ENCODE peak calls at places on chromosomes 7 and 10, in eight cellular contexts. One of them, this sample, is unnamed.

GRCh38 chr10:79445217-79445707 is at the start of gene ZCCHC24:
- DNase-seq in thoracic aorta: no peak
- DNase-seq in IMR-90: no peak
- DNase-seq in GM23338: peak; percentile 69
- DNase-seq in effector memory CD4-positive, alpha-beta T cell: no peak
- DNase-seq in hepatocyte: no peak
- DNase-seq in kidney: peak; percentile 90
- DNase-seq in neural progenitor cell: no peak
- DNase-seq in this sample: no peak

GRCh38 chr7:140310337-140311002 is 87.9 kb downstream of the SLC37A3 start:
- DNase-seq in thoracic aorta: no peak
- DNase-seq in IMR-90: no peak
- DNase-seq in GM23338: no peak
- DNase-seq in effector memory CD4-positive, alpha-beta T cell: no peak
- DNase-seq in hepatocyte: no peak
- DNase-seq in kidney: no peak
- DNase-seq in neural progenitor cell: no peak
- DNase-seq in this sample: no peak

GRCh38 chr10:71244638-71245419 is 32.5 kb downstream of the UNC5B start:
- DNase-seq in thoracic aorta: no peak
- DNase-seq in IMR-90: peak; percentile 93
- DNase-seq in GM23338: no peak
- DNase-seq in effector memory CD4-positive, alpha-beta T cell: no peak
- DNase-seq in hepatocyte: peak; percentile 66
- DNase-seq in kidney: peak; percentile 90
- DNase-seq in neural progenitor cell: no peak
- DNase-seq in this sample: peak; percentile 96

GRCh38 chr7:98823226-98823625 is 46.6 kb downstream of the TMEM130 start:
- DNase-seq in thoracic aorta: no peak
- DNase-seq in IMR-90: no peak
- DNase-seq in GM23338: no peak
- DNase-seq in effector memory CD4-positive, alpha-beta T cell: no peak
- DNase-seq in hepatocyte: no peak
- DNase-seq in kidney: no peak
- DNase-seq in neural progenitor cell: no peak
- DNase-seq in this sample: no peak

GRCh38 chr7:99374121-99375064 is at the start of gene ARPC1B:
- DNase-seq in thoracic aorta: peak; percentile 62
- DNase-seq in IMR-90: peak; percentile 51
- DNase-seq in GM23338: peak; percentile 87
- DNase-seq in effector memory CD4-positive, alpha-beta T cell: peak; percentile 78
- DNase-seq in hepatocyte: peak; percentile 94
- DNase-seq in kidney: peak; percentile 95
- DNase-seq in neural progenitor cell: peak; percentile 89
- DNase-seq in this sample: peak; percentile 67

GRCh38 chr7:30660331-30661255 is 21.7 kb downstream of the CRHR2 start:
- DNase-seq in thoracic aorta: no peak
- DNase-seq in IMR-90: no peak
- DNase-seq in GM23338: no peak
- DNase-seq in effector memory CD4-positive, alpha-beta T cell: no peak
- DNase-seq in hepatocyte: no peak
- DNase-seq in kidney: peak; percentile 54
- DNase-seq in neural progenitor cell: no peak
- DNase-seq in this sample: no peak

GRCh38 chr10:127018298-127018650 is 113.0 kb downstream of the DOCK1 start:
- DNase-seq in thoracic aorta: no peak
- DNase-seq in IMR-90: no peak
- DNase-seq in GM23338: no peak
- DNase-seq in effector memory CD4-positive, alpha-beta T cell: no peak
- DNase-seq in hepatocyte: no peak
- DNase-seq in kidney: no peak
- DNase-seq in neural progenitor cell: no peak
- DNase-seq in this sample: no peak

GRCh38 chr10:58175990-58176910 is 91.4 kb downstream of the IPMK start:
- DNase-seq in thoracic aorta: no peak
- DNase-seq in IMR-90: peak; percentile 38
- DNase-seq in GM23338: peak; percentile 48
- DNase-seq in effector memory CD4-positive, alpha-beta T cell: no peak
- DNase-seq in hepatocyte: peak; percentile 50
- DNase-seq in kidney: no peak
- DNase-seq in neural progenitor cell: peak; percentile 45
- DNase-seq in this sample: peak; percentile 32

GRCh38 chr7:101957733-101958525 is 140.5 kb downstream of the CUX1 start:
- DNase-seq in thoracic aorta: no peak
- DNase-seq in IMR-90: no peak
- DNase-seq in GM23338: no peak
- DNase-seq in effector memory CD4-positive, alpha-beta T cell: no peak
- DNase-seq in hepatocyte: no peak
- DNase-seq in kidney: no peak
- DNase-seq in neural progenitor cell: no peak
- DNase-seq in this sample: no peak

DNA sequence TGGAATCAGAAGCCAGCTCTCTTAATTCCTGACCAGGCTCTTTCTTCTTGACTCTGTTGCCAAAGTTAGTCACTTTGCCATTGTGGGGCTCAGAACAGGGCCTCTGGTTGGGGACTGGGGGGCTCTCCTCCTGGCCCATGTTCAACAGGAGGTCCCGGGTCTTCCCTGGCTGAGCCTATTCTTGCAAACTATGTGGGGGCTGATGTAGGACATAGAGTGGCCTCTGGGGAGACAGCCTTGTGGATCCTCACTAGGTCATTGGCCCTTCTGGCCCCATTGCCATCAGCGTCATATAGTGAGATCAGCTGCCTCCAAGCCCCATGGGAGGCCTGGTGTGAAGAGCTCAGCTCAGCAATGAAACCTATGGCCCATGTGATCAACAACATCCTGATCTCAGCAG is 77.6 kb upstream of the LEP start:
- DNase-seq in thoracic aorta: no peak
- DNase-seq in IMR-90: no peak
- DNase-seq in GM23338: no peak
- DNase-seq in effector memory CD4-positive, alpha-beta T cell: no peak
- DNase-seq in hepatocyte: no peak
- DNase-seq in kidney: no peak
- DNase-seq in neural progenitor cell: no peak
- DNase-seq in this sample: no peak
- H3K4me3 ChIP-seq in thoracic aorta: no peak overlapping the region
- H3K4me3 ChIP-seq in IMR-90: no peak overlapping the region
- H3K4me3 ChIP-seq in GM23338: no peak overlapping the region
- H3K4me3 ChIP-seq in effector memory CD4-positive, alpha-beta T cell: no peak overlapping the region
- H3K4me3 ChIP-seq in hepatocyte: no peak overlapping the region
- H3K4me3 ChIP-seq in kidney: no peak overlapping the region
- H3K4me3 ChIP-seq in neural progenitor cell: no peak overlapping the region
- H3K4me3 ChIP-seq in this sample: no peak overlapping the region

DNA sequence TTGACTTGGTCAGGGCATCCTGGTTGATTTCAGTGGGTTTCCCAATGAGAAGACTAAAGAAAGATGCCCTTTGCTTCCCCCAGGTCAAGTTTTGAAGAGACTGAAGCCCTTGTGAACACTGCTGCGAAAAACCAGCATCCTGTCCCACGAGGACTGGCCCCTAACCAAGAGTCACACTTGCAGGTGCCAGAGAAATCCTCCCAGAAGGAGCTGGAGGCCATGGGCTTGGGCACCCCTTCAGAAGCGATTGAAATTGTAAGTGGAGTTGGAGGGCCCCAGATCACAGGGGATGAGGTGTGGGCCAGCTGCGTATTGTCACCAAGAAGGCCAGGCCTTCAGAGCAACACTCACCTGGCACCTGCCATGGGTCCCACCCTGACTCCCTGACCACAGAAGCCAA is 43.3 kb upstream of the BTBD16 start:
- DNase-seq in thoracic aorta: no peak
- DNase-seq in IMR-90: no peak
- DNase-seq in GM23338: no peak
- DNase-seq in effector memory CD4-positive, alpha-beta T cell: no peak
- DNase-seq in hepatocyte: no peak
- DNase-seq in kidney: no peak
- DNase-seq in neural progenitor cell: no peak
- DNase-seq in this sample: no peak
- H3K4me3 ChIP-seq in thoracic aorta: no peak overlapping the region
- H3K4me3 ChIP-seq in IMR-90: no peak overlapping the region
- H3K4me3 ChIP-seq in GM23338: no peak overlapping the region
- H3K4me3 ChIP-seq in effector memory CD4-positive, alpha-beta T cell: no peak overlapping the region
- H3K4me3 ChIP-seq in hepatocyte: no peak overlapping the region
- H3K4me3 ChIP-seq in kidney: no peak overlapping the region
- H3K4me3 ChIP-seq in neural progenitor cell: no peak overlapping the region
- H3K4me3 ChIP-seq in this sample: no peak overlapping the region

GRCh38 chr10:117138838-117139580 is 939 bp upstream of the VAX1 start:
- DNase-seq in thoracic aorta: no peak
- DNase-seq in IMR-90: no peak
- DNase-seq in GM23338: peak; percentile 59
- DNase-seq in effector memory CD4-positive, alpha-beta T cell: no peak
- DNase-seq in hepatocyte: no peak
- DNase-seq in kidney: no peak
- DNase-seq in neural progenitor cell: peak; percentile 74
- DNase-seq in this sample: no peak

GRCh38 chr10:117137911-117138642 is at the start of gene VAX1:
- DNase-seq in thoracic aorta: no peak
- DNase-seq in IMR-90: no peak
- DNase-seq in GM23338: peak; percentile 61
- DNase-seq in effector memory CD4-positive, alpha-beta T cell: no peak
- DNase-seq in hepatocyte: no peak
- DNase-seq in kidney: no peak
- DNase-seq in neural progenitor cell: peak; percentile 76
- DNase-seq in this sample: no peak

GRCh38 chr10:117136391-117136975 is 1.6 kb downstream of the VAX1 start:
- DNase-seq in thoracic aorta: no peak
- DNase-seq in IMR-90: no peak
- DNase-seq in GM23338: peak; percentile 36
- DNase-seq in effector memory CD4-positive, alpha-beta T cell: no peak
- DNase-seq in hepatocyte: no peak
- DNase-seq in kidney: no peak
- DNase-seq in neural progenitor cell: peak; percentile 36
- DNase-seq in this sample: no peak

GRCh38 chr10:117135480-117136140 is 2.5 kb downstream of the VAX1 start:
- DNase-seq in thoracic aorta: no peak
- DNase-seq in IMR-90: no peak
- DNase-seq in GM23338: no peak
- DNase-seq in effector memory CD4-positive, alpha-beta T cell: no peak
- DNase-seq in hepatocyte: no peak
- DNase-seq in kidney: no peak
- DNase-seq in neural progenitor cell: no peak
- DNase-seq in this sample: no peak

GRCh38 chr10:117137031-117137910 is 799 bp downstream of the VAX1 start:
- DNase-seq in thoracic aorta: no peak
- DNase-seq in IMR-90: no peak
- DNase-seq in GM23338: peak; percentile 81
- DNase-seq in effector memory CD4-positive, alpha-beta T cell: no peak
- DNase-seq in hepatocyte: peak; percentile 63
- DNase-seq in kidney: peak; percentile 73
- DNase-seq in neural progenitor cell: peak; percentile 83
- DNase-seq in this sample: no peak
- H3K4me3 ChIP-seq in thoracic aorta: peak overlapping the region; percentile 65
- H3K4me3 ChIP-seq in IMR-90: no peak overlapping the region
- H3K4me3 ChIP-seq in GM23338: peak overlapping the region; percentile 56
- H3K4me3 ChIP-seq in effector memory CD4-positive, alpha-beta T cell: no peak overlapping the region
- H3K4me3 ChIP-seq in hepatocyte: peak overlapping the region; percentile 16
- H3K4me3 ChIP-seq in kidney: no peak overlapping the region
- H3K4me3 ChIP-seq in neural progenitor cell: peak overlapping the region; percentile 60
- H3K4me3 ChIP-seq in this sample: peak overlapping the region; percentile 25

GRCh38 chr7:81120141-81120540 is 201.3 kb upstream of the SEMA3C start:
- DNase-seq in thoracic aorta: no peak
- DNase-seq in IMR-90: no peak
- DNase-seq in GM23338: no peak
- DNase-seq in effector memory CD4-positive, alpha-beta T cell: no peak
- DNase-seq in hepatocyte: no peak
- DNase-seq in kidney: no peak
- DNase-seq in neural progenitor cell: no peak
- DNase-seq in this sample: no peak

DNA sequence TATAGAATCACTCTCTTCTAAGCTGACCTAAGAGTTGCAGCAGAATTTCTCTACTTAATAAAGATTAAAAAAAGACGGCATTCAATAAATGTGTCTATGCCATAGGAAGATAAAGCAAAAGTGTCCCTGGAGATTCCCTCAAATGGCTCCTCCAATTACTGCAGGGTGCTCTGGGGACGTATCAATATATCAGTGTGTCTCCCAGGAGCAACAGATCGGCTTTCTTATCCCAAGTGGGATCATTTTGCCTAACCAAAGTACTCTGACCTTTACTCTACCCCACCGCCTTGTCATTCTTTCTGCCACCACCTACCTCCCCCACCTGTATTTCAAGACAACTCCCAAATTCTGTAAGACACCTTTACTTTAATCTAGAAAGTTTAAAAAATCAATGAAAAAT is 202.0 kb upstream of the SEMA3C start:
- DNase-seq in thoracic aorta: no peak
- DNase-seq in IMR-90: no peak
- DNase-seq in GM23338: peak; percentile 19
- DNase-seq in effector memory CD4-positive, alpha-beta T cell: no peak
- DNase-seq in hepatocyte: no peak
- DNase-seq in kidney: no peak
- DNase-seq in neural progenitor cell: no peak
- DNase-seq in this sample: no peak
- H3K4me3 ChIP-seq in thoracic aorta: no peak overlapping the region
- H3K4me3 ChIP-seq in IMR-90: no peak overlapping the region
- H3K4me3 ChIP-seq in GM23338: no peak overlapping the region
- H3K4me3 ChIP-seq in effector memory CD4-positive, alpha-beta T cell: no peak overlapping the region
- H3K4me3 ChIP-seq in hepatocyte: no peak overlapping the region
- H3K4me3 ChIP-seq in kidney: no peak overlapping the region
- H3K4me3 ChIP-seq in neural progenitor cell: no peak overlapping the region
- H3K4me3 ChIP-seq in this sample: no peak overlapping the region

GRCh38 chr10:75283150-75284096 is 47.7 kb upstream of the COMTD1 start:
- DNase-seq in thoracic aorta: no peak
- DNase-seq in IMR-90: peak; percentile 74
- DNase-seq in GM23338: peak; percentile 70
- DNase-seq in effector memory CD4-positive, alpha-beta T cell: no peak
- DNase-seq in hepatocyte: peak; percentile 75
- DNase-seq in kidney: no peak
- DNase-seq in neural progenitor cell: peak; percentile 45
- DNase-seq in this sample: no peak
- H3K4me3 ChIP-seq in thoracic aorta: no peak overlapping the region
- H3K4me3 ChIP-seq in IMR-90: no peak overlapping the region
- H3K4me3 ChIP-seq in GM23338: peak overlapping the region; percentile 73
- H3K4me3 ChIP-seq in effector memory CD4-positive, alpha-beta T cell: no peak overlapping the region
- H3K4me3 ChIP-seq in hepatocyte: no peak overlapping the region
- H3K4me3 ChIP-seq in kidney: peak overlapping the region; percentile 32
- H3K4me3 ChIP-seq in neural progenitor cell: peak overlapping the region; percentile 40
- H3K4me3 ChIP-seq in this sample: no peak overlapping the region

GRCh38 chr10:6542999-6543430 is 37.1 kb downstream of the PRKCQ start:
- DNase-seq in thoracic aorta: no peak
- DNase-seq in IMR-90: no peak
- DNase-seq in GM23338: peak; percentile 7
- DNase-seq in effector memory CD4-positive, alpha-beta T cell: peak; percentile 48
- DNase-seq in hepatocyte: no peak
- DNase-seq in kidney: no peak
- DNase-seq in neural progenitor cell: no peak
- DNase-seq in this sample: no peak
- H3K4me3 ChIP-seq in thoracic aorta: no peak overlapping the region
- H3K4me3 ChIP-seq in IMR-90: no peak overlapping the region
- H3K4me3 ChIP-seq in GM23338: no peak overlapping the region
- H3K4me3 ChIP-seq in effector memory CD4-positive, alpha-beta T cell: peak overlapping the region; percentile 33
- H3K4me3 ChIP-seq in hepatocyte: no peak overlapping the region
- H3K4me3 ChIP-seq in kidney: no peak overlapping the region
- H3K4me3 ChIP-seq in neural progenitor cell: no peak overlapping the region
- H3K4me3 ChIP-seq in this sample: no peak overlapping the region

GRCh38 chr10:24958701-24959392 is 6.4 kb upstream of the PRTFDC1 start:
- DNase-seq in thoracic aorta: no peak
- DNase-seq in IMR-90: peak; percentile 80
- DNase-seq in GM23338: no peak
- DNase-seq in effector memory CD4-positive, alpha-beta T cell: no peak
- DNase-seq in hepatocyte: no peak
- DNase-seq in kidney: no peak
- DNase-seq in neural progenitor cell: no peak
- DNase-seq in this sample: peak; percentile 96
- H3K4me3 ChIP-seq in thoracic aorta: peak overlapping the region; percentile 37
- H3K4me3 ChIP-seq in IMR-90: no peak overlapping the region
- H3K4me3 ChIP-seq in GM23338: no peak overlapping the region
- H3K4me3 ChIP-seq in effector memory CD4-positive, alpha-beta T cell: no peak overlapping the region
- H3K4me3 ChIP-seq in hepatocyte: no peak overlapping the region
- H3K4me3 ChIP-seq in kidney: no peak overlapping the region
- H3K4me3 ChIP-seq in neural progenitor cell: no peak overlapping the region
- H3K4me3 ChIP-seq in this sample: no peak overlapping the region

This sample was measured in fibroblast of villous mesenchyme.